ENCODE peak calls at places on chromosomes 2 and 18, in eight cellular contexts. U, A, Z, S, V, O, I and Y are unnamed samples.

GRCh38 chr2:221407765-221408164 is 164.3 kb downstream of the EPHA4 start:
- DNase-seq in U (no peak), A (no peak), Z (no peak), S (no peak), V (no peak), O (no peak), I (no peak), Y (no peak)

GRCh38 chr2:233075966-233076339 is 15.8 kb downstream of the INPP5D start:
- DNase-seq in U (no peak), A (no peak), Z (no peak), S (no peak), V (no peak), O (peak; percentile 5), I (no peak), Y (no peak)

GRCh38 chr18:21761471-21762115 is 21.0 kb downstream of the MIB1 start:
- DNase-seq in U (no peak), A (no peak), Z (no peak), S (no peak), V (no peak), O (no peak), I (no peak), Y (no peak)

GRCh38 chr18:3402962-3403585 is 46.9 kb upstream of the TGIF1 start:
- DNase-seq in U (no peak), A (no peak), Z (peak; percentile 40), S (no peak), V (no peak), O (no peak), I (peak; percentile 28), Y (no peak)

GRCh38 chr2:23944527-23944926 is 4.3 kb downstream of the UBXN2A start:
- DNase-seq in U (no peak), A (no peak), Z (no peak), S (no peak), V (no peak), O (no peak), I (no peak), Y (no peak)

GRCh38 chr2:70716131-70716766 is 51.8 kb downstream of the ADD2 start:
- DNase-seq in U (peak; percentile 81), A (peak; percentile 84), Z (no peak), S (no peak), V (no peak), O (no peak), I (no peak), Y (no peak)

GRCh38 chr2:237453671-237454070 is 33.4 kb upstream of the MLPH start:
- DNase-seq in U (no peak), A (no peak), Z (no peak), S (no peak), V (no peak), O (no peak), I (no peak), Y (no peak)

GRCh38 chr2:96251721-96252292 is 14.0 kb downstream of the TMEM127 start:
- DNase-seq in U (no peak), A (peak; percentile 32), Z (peak; percentile 97), S (no peak), V (peak; percentile 44), O (peak; percentile 74), I (peak; percentile 82), Y (peak; percentile 71)

GRCh38 chr2:25673170-25674002 is at the start of gene DTNB:
- DNase-seq in U (peak; percentile 87), A (peak; percentile 89), Z (peak; percentile 54), S (peak; percentile 32), V (peak; percentile 89), O (peak; percentile 81), I (peak; percentile 100), Y (peak; percentile 78)

GRCh38 chr18:77106331-77106730 is 26.3 kb downstream of the MBP start:
- DNase-seq in U (no peak), A (no peak), Z (no peak), S (no peak), V (no peak), O (no peak), I (no peak), Y (no peak)

GRCh38 chr2:69376385-69376784 is 10.6 kb downstream of the GFPT1 start:
- DNase-seq in U (no peak), A (no peak), Z (no peak), S (no peak), V (no peak), O (no peak), I (no peak), Y (no peak)

GRCh38 chr2:196260546-196260945 is 89.2 kb upstream of the STK17B start:
- DNase-seq in U (no peak), A (no peak), Z (no peak), S (no peak), V (no peak), O (no peak), I (no peak), Y (no peak)

GRCh38 chr2:102276549-102277201 is 34.7 kb upstream of the IL1RL1 start:
- DNase-seq in U (no peak), A (no peak), Z (no peak), S (no peak), V (no peak), O (no peak), I (no peak), Y (no peak)

GRCh38 chr2:102278720-102279390 is 32.5 kb upstream of the IL1RL1 start:
- DNase-seq in U (peak; percentile 85), A (no peak), Z (peak; percentile 42), S (no peak), V (no peak), O (no peak), I (no peak), Y (no peak)

GRCh38 chr2:102282646-102283045 is 28.7 kb upstream of the IL1RL1 start:
- DNase-seq in U (no peak), A (no peak), Z (no peak), S (no peak), V (no peak), O (no peak), I (no peak), Y (no peak)

GRCh38 chr2:102277202-102277700 is 34.1 kb upstream of the IL1RL1 start:
- DNase-seq in U (no peak), A (no peak), Z (no peak), S (no peak), V (no peak), O (no peak), I (no peak), Y (no peak)

GRCh38 chr2:102279391-102279735 is 32.0 kb upstream of the IL1RL1 start:
- DNase-seq in U (no peak), A (no peak), Z (no peak), S (no peak), V (no peak), O (no peak), I (no peak), Y (no peak)
- TF ChIP-seq CTCF in U (no peak), A (no peak), Z (no peak), S (no peak), V (no peak), O (no peak), I (no peak), Y (no peak)

DNA sequence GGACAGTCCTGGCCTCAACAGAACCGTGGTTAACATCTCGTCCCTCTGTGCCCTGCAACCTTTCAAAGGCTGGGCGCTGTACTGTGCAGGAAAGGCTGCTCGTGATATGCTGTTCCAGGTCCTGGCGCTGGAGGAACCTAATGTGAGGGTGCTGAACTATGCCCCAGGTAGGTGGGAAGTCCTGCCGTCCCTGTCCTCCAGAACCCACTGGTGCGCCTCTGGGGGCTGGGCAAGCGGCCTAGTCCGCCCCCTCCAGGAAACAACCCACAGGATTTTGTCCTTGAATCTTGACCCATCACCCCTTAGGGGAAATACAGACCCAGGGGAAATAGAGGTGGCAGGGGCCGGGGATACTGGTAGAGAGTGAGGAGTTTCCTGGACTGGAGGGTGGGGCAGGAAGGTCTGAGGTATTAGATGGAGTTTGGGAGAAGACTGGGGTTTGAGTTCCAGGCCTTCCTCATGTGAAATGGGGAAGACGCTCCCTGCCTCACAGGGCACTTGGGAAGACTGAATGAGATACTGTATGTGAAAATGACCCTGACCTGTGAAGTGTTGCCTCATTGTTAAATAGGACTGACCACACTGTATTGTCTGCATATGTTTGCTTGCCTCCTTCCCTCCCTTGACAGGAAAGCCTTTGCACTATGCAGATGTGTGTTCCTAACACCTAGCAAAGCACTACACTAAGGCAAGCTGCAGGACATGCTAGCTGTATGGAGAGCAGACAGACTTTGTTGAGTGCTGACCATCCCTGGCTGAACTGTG is 1.4 kb downstream of the SPR start:
- DNase-seq in U (no peak), A (no peak), Z (no peak), S (no peak), V (no peak), O (no peak), I (no peak), Y (no peak)
- H3K4me3 ChIP-seq in U (peak overlapping the region; percentile 84), A (peak overlapping the region; percentile 75), Z (no peak overlapping the region), S (peak overlapping the region; percentile 77), V (peak overlapping the region; percentile 47), O (no peak overlapping the region), I (no peak overlapping the region), Y (no peak overlapping the region)

DNA sequence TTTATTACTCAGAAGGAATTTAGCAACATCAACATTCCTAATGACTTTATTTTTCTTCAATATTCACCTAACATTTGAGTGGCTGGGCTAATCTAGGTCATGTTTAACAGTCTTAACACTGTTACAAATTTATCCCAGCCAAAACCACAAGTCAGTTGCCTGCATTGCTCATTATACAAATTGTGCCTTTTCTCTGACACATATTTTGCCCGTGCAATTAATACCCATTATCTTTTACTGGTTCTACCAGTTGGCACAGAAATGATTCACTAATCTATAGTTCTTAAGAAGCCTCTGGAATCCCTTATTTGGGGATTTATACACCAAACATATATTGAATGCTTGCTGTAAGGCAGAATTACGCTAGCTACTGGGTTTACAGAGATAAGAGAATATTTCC is 46.3 kb downstream of the ZCCHC2 start:
- DNase-seq in U (no peak), A (no peak), Z (no peak), S (no peak), V (no peak), O (no peak), I (no peak), Y (no peak)
- H3K36me3 ChIP-seq in U (peaks cover 67% of the 10 kb centered on the region), A (no peaks in the 10 kb centered on the region), Z (peaks cover 6% of the 10 kb centered on the region), S (peaks cover 9% of the 10 kb centered on the region), V (peaks cover 2% of the 10 kb centered on the region), O (no peaks in the 10 kb centered on the region), I (peaks cover 59% of the 10 kb centered on the region), Y (peaks cover 55% of the 10 kb centered on the region)

GRCh38 chr2:99154643-99155536 is at the start of the genes LIPT1 and TSGA10:
- DNase-seq in U (peak; percentile 97), A (peak; percentile 91), Z (peak; percentile 92), S (peak; percentile 55), V (peak; percentile 94), O (peak; percentile 89), I (peak; percentile 98), Y (peak; percentile 90)

GRCh38 chr2:99153921-99154604 is 679 bp downstream of the TSGA10 start:
- DNase-seq in U (no peak), A (no peak), Z (peak; percentile 10), S (peak; percentile 5), V (no peak), O (no peak), I (peak; percentile 12), Y (no peak)

GRCh38 chr2:99159594-99159993 is 4.8 kb downstream of the LIPT1 start:
- DNase-seq in U (no peak), A (no peak), Z (no peak), S (no peak), V (no peak), O (no peak), I (no peak), Y (no peak)

GRCh38 chr2:99156901-99157300 is 2.1 kb downstream of the LIPT1 start:
- DNase-seq in U (no peak), A (no peak), Z (no peak), S (no peak), V (no peak), O (no peak), I (no peak), Y (no peak)

DNA sequence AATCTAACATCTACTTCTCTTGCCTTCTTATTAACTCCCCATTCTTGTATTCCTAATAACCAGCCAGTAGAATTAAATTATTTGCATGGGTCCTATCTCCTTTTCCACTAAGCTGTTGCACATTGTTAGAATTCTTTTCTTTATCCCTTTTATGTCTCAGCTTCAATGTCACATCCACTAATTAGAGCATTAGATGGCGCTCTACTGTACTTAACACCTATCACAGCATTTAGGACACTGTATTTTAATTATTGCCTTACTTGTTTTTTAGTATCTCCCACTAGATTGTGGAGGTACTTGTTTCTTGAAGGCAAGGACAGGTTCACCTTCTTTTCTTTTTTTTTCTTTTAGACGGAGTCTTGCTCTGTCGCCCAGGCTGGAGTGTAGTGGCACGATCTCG is 3.8 kb downstream of the LIPT1 start:
- DNase-seq in U (no peak), A (no peak), Z (no peak), S (no peak), V (no peak), O (no peak), I (no peak), Y (no peak)
- TF ChIP-seq CTCF in U (no peak), A (no peak), Z (no peak), S (no peak), V (no peak), O (no peak), I (no peak), Y (no peak)